ENCODE peak calls at places on chromosomes 3 and 15, in eight cellular contexts. V is NCI-H1436; K is stimulated activated CD8-positive, alpha-beta memory T cell treated with anti-CD3 and anti-CD28 coated beads, Interleukin-15, amount 100 ng/mL, for 1 hour; C is GM12865; X is mucosa of descending colon; M is SW 1271; D is BJ; A is NCI-H1092 treated with DMSO at 0.1 percent for 48 hours. E is an unnamed sample.

GRCh38 chr3:156681003-156681402 is 6.6 kb downstream of the TIPARP start:
- DNase-seq in V (no peak), K (no peak), C (peak), X (no peak), M (peak), D (peak), A (peak), E (peak)

GRCh38 chr15:65595960-65596359 is 15.0 kb downstream of the INTS14 start:
- DNase-seq in V (no peak), K (no peak), C (peak), X (no peak), M (no peak), D (no peak), A (no peak), E (peak)

GRCh38 chr3:66603161-66603611 is 102.4 kb upstream of the LRIG1 start:
- DNase-seq in V (no peak), K (no peak), C (no peak), X (no peak), M (no peak), D (no peak), A (no peak), E (no peak)

GRCh38 chr3:149245738-149246451 is 24.3 kb upstream of the CP start:
- DNase-seq in V (no peak), K (no peak), C (peak), X (no peak), M (no peak), D (peak), A (no peak), E (no peak)

GRCh38 chr3:124974691-124975090 is 40.1 kb upstream of the MUC13 start:
- DNase-seq in V (no peak), K (no peak), C (no peak), X (peak), M (no peak), D (no peak), A (no peak), E (no peak)

GRCh38 chr15:70538278-70538677 is 225.1 kb downstream of the UACA start:
- DNase-seq in V (no peak), K (no peak), C (no peak), X (no peak), M (no peak), D (no peak), A (no peak), E (no peak)

GRCh38 chr3:67015702-67016500 is 17.8 kb downstream of the KBTBD8 start:
- DNase-seq in V (no peak), K (no peak), C (no peak), X (no peak), M (no peak), D (no peak), A (no peak), E (no peak)

GRCh38 chr3:112101946-112102345 is 15.8 kb downstream of the C3orf52 start:
- DNase-seq in V (no peak), K (no peak), C (no peak), X (no peak), M (no peak), D (peak), A (no peak), E (no peak)

GRCh38 chr3:52268036-52268435 is 10.4 kb downstream of the WDR82 start:
- DNase-seq in V (no peak), K (peak), C (no peak), X (no peak), M (no peak), D (no peak), A (no peak), E (no peak)

GRCh38 chr3:125202197-125202596 is 10.4 kb downstream of the SLC12A8 start:
- DNase-seq in V (no peak), K (no peak), C (peak), X (no peak), M (no peak), D (no peak), A (no peak), E (no peak)

GRCh38 chr15:49852756-49853155 is 231.9 kb downstream of the DTWD1 start:
- DNase-seq in V (no peak), K (no peak), C (no peak), X (no peak), M (no peak), D (no peak), A (no peak), E (no peak)

GRCh38 chr3:16441306-16441898 is 72.1 kb downstream of the RFTN1 start:
- DNase-seq in V (peak), K (no peak), C (no peak), X (no peak), M (no peak), D (no peak), A (peak), E (peak)

GRCh38 chr3:50606596-50606995 is 5.0 kb downstream of the CISH start:
- DNase-seq in V (no peak), K (no peak), C (no peak), X (no peak), M (no peak), D (no peak), A (no peak), E (no peak)

GRCh38 chr15:85772668-85773067 is 22.1 kb downstream of the KLHL25 start:
- DNase-seq in V (no peak), K (no peak), C (no peak), X (no peak), M (no peak), D (no peak), A (no peak), E (peak)

GRCh38 chr3:14464521-14464920 is 62.1 kb downstream of the SLC6A6 start:
- DNase-seq in V (no peak), K (no peak), C (no peak), X (no peak), M (no peak), D (no peak), A (no peak), E (no peak)

GRCh38 chr3:141412087-141412935 is 44.0 kb downstream of the ZBTB38 start:
- DNase-seq in V (peak), K (no peak), C (peak), X (peak), M (no peak), D (peak), A (peak), E (no peak)

GRCh38 chr15:45534821-45535220 is 12.3 kb upstream of the SLC30A4 start:
- DNase-seq in V (no peak), K (no peak), C (no peak), X (no peak), M (no peak), D (no peak), A (no peak), E (no peak)

GRCh38 chr15:53588773-53589172 is 170.7 kb downstream of the WDR72 start:
- DNase-seq in V (no peak), K (no peak), C (no peak), X (no peak), M (no peak), D (no peak), A (no peak), E (no peak)

GRCh38 chr3:23549148-23549910 is 256.4 kb upstream of the UBE2E1 start:
- DNase-seq in V (no peak), K (no peak), C (no peak), X (no peak), M (no peak), D (no peak), A (no peak), E (no peak)

GRCh38 chr3:185677146-185677829 is 91.2 kb downstream of the SENP2 start:
- DNase-seq in V (no peak), K (no peak), C (peak), X (peak), M (no peak), D (no peak), A (peak), E (peak)

GRCh38 chr3:40847571-40847992 is 322.8 kb downstream of the ZNF621 start:
- DNase-seq in V (no peak), K (no peak), C (no peak), X (peak), M (no peak), D (no peak), A (no peak), E (no peak)

E was measured in NCI-H1105 treated with DMSO at 0.1 percent for 48 hours.